ENCODE peak calls at places on chromosomes 1 and 21, in seven cellular contexts. Q is SHP77; S is naive thymus-derived CD8-positive, alpha-beta T cell; C is A549; B is NCI-H1436; W is nucleus accumbens; L is iPS-NIHi11. I is an unnamed sample.

GRCh38 chr1:102588536-102588935 is 519.8 kb downstream of the COL11A1 start:
- DNase-seq in Q (no peak), S (no peak), C (no peak), B (no peak), W (no peak), L (no peak), I (no peak)

GRCh38 chr1:79197421-79197820 is 190.9 kb upstream of the ADGRL4 start:
- DNase-seq in Q (no peak), S (no peak), C (peak; percentile 47), B (no peak), W (no peak), L (peak; percentile 5), I (no peak)

GRCh38 chr1:245500546-245500945 is 345.8 kb downstream of the KIF26B start:
- DNase-seq in Q (no peak), S (no peak), C (no peak), B (no peak), W (no peak), L (no peak), I (no peak)

GRCh38 chr1:218661411-218661810 is 316.3 kb downstream of the TGFB2 start:
- DNase-seq in Q (no peak), S (no peak), C (no peak), B (no peak), W (no peak), L (no peak), I (no peak)

GRCh38 chr1:228867951-228868730 is 132.9 kb downstream of the RHOU start:
- DNase-seq in Q (peak; percentile 90), S (no peak), C (no peak), B (peak; percentile 83), W (no peak), L (no peak), I (no peak)

GRCh38 chr1:154963643-154964042 is 2.1 kb upstream of the PYGO2 start:
- DNase-seq in Q (no peak), S (no peak), C (no peak), B (no peak), W (no peak), L (no peak), I (no peak)

GRCh38 chr1:153217744-153218416 is 496 bp downstream of the PRR9 start:
- DNase-seq in Q (no peak), S (no peak), C (no peak), B (no peak), W (no peak), L (no peak), I (no peak)

GRCh38 chr21:37700641-37701202 is 215.5 kb downstream of the KCNJ6 start:
- DNase-seq in Q (peak; percentile 74), S (no peak), C (peak; percentile 84), B (peak; percentile 66), W (no peak), L (peak; percentile 94), I (no peak)

GRCh38 chr1:33560680-33561079 is 88.2 kb downstream of the ZSCAN20 start:
- DNase-seq in Q (no peak), S (no peak), C (no peak), B (no peak), W (no peak), L (no peak), I (no peak)

GRCh38 chr1:208231929-208232360 is 12.2 kb downstream of the PLXNA2 start:
- DNase-seq in Q (no peak), S (no peak), C (no peak), B (no peak), W (no peak), L (no peak), I (no peak)

GRCh38 chr1:215140135-215140534 is 57.6 kb downstream of the KCNK2 start:
- DNase-seq in Q (no peak), S (no peak), C (no peak), B (no peak), W (no peak), L (no peak), I (no peak)

GRCh38 chr21:42110691-42111469 is 39.8 kb downstream of the UMODL1 start:
- DNase-seq in Q (no peak), S (no peak), C (no peak), B (no peak), W (no peak), L (no peak), I (no peak)

GRCh38 chr1:209675567-209676154 is 449 bp downstream of the G0S2 start:
- DNase-seq in Q (no peak), S (no peak), C (no peak), B (no peak), W (no peak), L (peak; percentile 53), I (no peak)

GRCh38 chr21:38343691-38344090 is 86.9 kb downstream of the KCNJ15 start:
- DNase-seq in Q (peak; percentile 94), S (no peak), C (peak; percentile 84), B (no peak), W (no peak), L (no peak), I (peak; percentile 87)

GRCh38 chr1:209434066-209434465 is 149.4 kb upstream of the CAMK1G start:
- DNase-seq in Q (no peak), S (no peak), C (peak; percentile 25), B (no peak), W (no peak), L (no peak), I (no peak)

GRCh38 chr1:222627232-222627631 is 9.3 kb downstream of the MIA3 start:
- DNase-seq in Q (no peak), S (no peak), C (no peak), B (no peak), W (no peak), L (no peak), I (peak; percentile 77)

GRCh38 chr1:64877151-64877550 is 89.2 kb downstream of the JAK1 start:
- DNase-seq in Q (no peak), S (peak; percentile 87), C (no peak), B (no peak), W (no peak), L (no peak), I (no peak)

GRCh38 chr1:93689521-93690223 is 8.0 kb upstream of the BCAR3 start:
- DNase-seq in Q (no peak), S (no peak), C (no peak), B (no peak), W (no peak), L (no peak), I (no peak)

GRCh38 chr1:104195395-104195794 is 445.7 kb downstream of the AMY1C start:
- DNase-seq in Q (no peak), S (no peak), C (no peak), B (no peak), W (no peak), L (no peak), I (no peak)

GRCh38 chr21:42056996-42057689 is 14.0 kb upstream of the UMODL1 start:
- DNase-seq in Q (no peak), S (no peak), C (no peak), B (peak; percentile 35), W (no peak), L (no peak), I (no peak)

GRCh38 chr1:7228252-7228961 is 443.2 kb downstream of the CAMTA1 start:
- DNase-seq in Q (peak; percentile 34), S (no peak), C (no peak), B (no peak), W (no peak), L (no peak), I (no peak)

GRCh38 chr1:233281711-233282581 is 13.6 kb downstream of the PCNX2 start:
- DNase-seq in Q (no peak), S (peak; percentile 24), C (no peak), B (no peak), W (no peak), L (no peak), I (no peak)

GRCh38 chr1:162674018-162674608 is 41.8 kb downstream of the DDR2 start:
- DNase-seq in Q (no peak), S (no peak), C (no peak), B (no peak), W (no peak), L (no peak), I (no peak)

GRCh38 chr1:95440511-95440910 is 206.5 kb downstream of the RWDD3 start:
- DNase-seq in Q (no peak), S (no peak), C (no peak), B (no peak), W (no peak), L (no peak), I (no peak)

GRCh38 chr1:42657981-42658879 is at the start of gene PPIH:
- DNase-seq in Q (peak; percentile 89), S (peak; percentile 93), C (peak; percentile 90), B (peak; percentile 87), W (peak; percentile 83), L (peak; percentile 97), I (peak; percentile 93)

GRCh38 chr21:44402323-44403105 is 49.1 kb downstream of the TRPM2 start:
- DNase-seq in Q (no peak), S (no peak), C (no peak), B (no peak), W (no peak), L (no peak), I (peak; percentile 44)

GRCh38 chr1:18549896-18550295 is 69.2 kb downstream of the KLHDC7A start:
- DNase-seq in Q (no peak), S (no peak), C (no peak), B (no peak), W (no peak), L (no peak), I (no peak)

GRCh38 chr21:42760977-42761751 is 107.7 kb downstream of the PDE9A start:
- DNase-seq in Q (peak; percentile 33), S (no peak), C (no peak), B (no peak), W (no peak), L (no peak), I (no peak)